ENCODE peak calls at places on chromosomes 2 and 18, in seven cellular contexts. One of them, this sample, is unnamed.

GRCh38 chr2:53473236-53473635 is 294.4 kb upstream of the CHAC2 start:
- DNase-seq in K562: no peak
- DNase-seq in GM12878: no peak
- DNase-seq in HCT116: no peak
- DNase-seq in HepG2: peak
- DNase-seq in H1: no peak
- DNase-seq in SK-N-SH: no peak
- DNase-seq in this sample: no peak

GRCh38 chr2:64622443-64623231 is 31.1 kb downstream of the SERTAD2 start:
- DNase-seq in K562: no peak
- DNase-seq in GM12878: no peak
- DNase-seq in HCT116: no peak
- DNase-seq in HepG2: no peak
- DNase-seq in H1: no peak
- DNase-seq in SK-N-SH: no peak
- DNase-seq in this sample: no peak

GRCh38 chr18:10689231-10689953 is 163.6 kb downstream of the NAPG start:
- DNase-seq in K562: no peak
- DNase-seq in GM12878: no peak
- DNase-seq in HCT116: no peak
- DNase-seq in HepG2: no peak
- DNase-seq in H1: no peak
- DNase-seq in SK-N-SH: no peak
- DNase-seq in this sample: no peak

GRCh38 chr2:143686585-143687164 is 557.5 kb downstream of the ARHGAP15 start:
- DNase-seq in K562: peak
- DNase-seq in GM12878: no peak
- DNase-seq in HCT116: peak
- DNase-seq in HepG2: peak
- DNase-seq in H1: no peak
- DNase-seq in SK-N-SH: no peak
- DNase-seq in this sample: peak

GRCh38 chr2:219748673-219749570 is 121.5 kb downstream of the SLC4A3 start:
- DNase-seq in K562: no peak
- DNase-seq in GM12878: no peak
- DNase-seq in HCT116: no peak
- DNase-seq in HepG2: no peak
- DNase-seq in H1: no peak
- DNase-seq in SK-N-SH: no peak
- DNase-seq in this sample: no peak

GRCh38 chr2:68318686-68319396 is 908 bp downstream of the CNRIP1 start:
- DNase-seq in K562: no peak
- DNase-seq in GM12878: no peak
- DNase-seq in HCT116: no peak
- DNase-seq in HepG2: no peak
- DNase-seq in H1: no peak
- DNase-seq in SK-N-SH: peak
- DNase-seq in this sample: no peak

GRCh38 chr18:41073372-41073954 is 881.6 kb upstream of the PIK3C3 start:
- DNase-seq in K562: no peak
- DNase-seq in GM12878: no peak
- DNase-seq in HCT116: no peak
- DNase-seq in HepG2: no peak
- DNase-seq in H1: no peak
- DNase-seq in SK-N-SH: no peak
- DNase-seq in this sample: no peak

GRCh38 chr2:234116050-234116449 is 65.5 kb downstream of the SPP2 start:
- DNase-seq in K562: no peak
- DNase-seq in GM12878: no peak
- DNase-seq in HCT116: no peak
- DNase-seq in HepG2: no peak
- DNase-seq in H1: no peak
- DNase-seq in SK-N-SH: no peak
- DNase-seq in this sample: no peak

GRCh38 chr18:47560693-47561092 is 309.2 kb upstream of the SKOR2 start:
- DNase-seq in K562: no peak
- DNase-seq in GM12878: no peak
- DNase-seq in HCT116: no peak
- DNase-seq in HepG2: no peak
- DNase-seq in H1: no peak
- DNase-seq in SK-N-SH: no peak
- DNase-seq in this sample: no peak

GRCh38 chr2:38788306-38788705 is 10.3 kb downstream of the GEMIN6 start:
- DNase-seq in K562: no peak
- DNase-seq in GM12878: no peak
- DNase-seq in HCT116: no peak
- DNase-seq in HepG2: no peak
- DNase-seq in H1: no peak
- DNase-seq in SK-N-SH: no peak
- DNase-seq in this sample: no peak

GRCh38 chr2:98794214-98794810 is 63.4 kb upstream of the MGAT4A start:
- DNase-seq in K562: no peak
- DNase-seq in GM12878: no peak
- DNase-seq in HCT116: no peak
- DNase-seq in HepG2: no peak
- DNase-seq in H1: no peak
- DNase-seq in SK-N-SH: no peak
- DNase-seq in this sample: peak

GRCh38 chr2:140529706-140530105 is 1601.1 kb downstream of the LRP1B start:
- DNase-seq in K562: no peak
- DNase-seq in GM12878: no peak
- DNase-seq in HCT116: no peak
- DNase-seq in HepG2: no peak
- DNase-seq in H1: no peak
- DNase-seq in SK-N-SH: no peak
- DNase-seq in this sample: no peak

GRCh38 chr2:59025157-59025757 is 784.1 kb upstream of the FANCL start:
- DNase-seq in K562: peak
- DNase-seq in GM12878: no peak
- DNase-seq in HCT116: peak
- DNase-seq in HepG2: peak
- DNase-seq in H1: peak
- DNase-seq in SK-N-SH: peak
- DNase-seq in this sample: peak

GRCh38 chr2:192148241-192148619 is 46.5 kb downstream of the TMEFF2 start:
- DNase-seq in K562: no peak
- DNase-seq in GM12878: no peak
- DNase-seq in HCT116: no peak
- DNase-seq in HepG2: no peak
- DNase-seq in H1: no peak
- DNase-seq in SK-N-SH: no peak
- DNase-seq in this sample: no peak

GRCh38 chr2:192150166-192150565 is 44.6 kb downstream of the TMEFF2 start:
- DNase-seq in K562: no peak
- DNase-seq in GM12878: no peak
- DNase-seq in HCT116: no peak
- DNase-seq in HepG2: no peak
- DNase-seq in H1: no peak
- DNase-seq in SK-N-SH: no peak
- DNase-seq in this sample: no peak

GRCh38 chr2:192153561-192153960 is 41.2 kb downstream of the TMEFF2 start:
- DNase-seq in K562: no peak
- DNase-seq in GM12878: no peak
- DNase-seq in HCT116: no peak
- DNase-seq in HepG2: no peak
- DNase-seq in H1: no peak
- DNase-seq in SK-N-SH: no peak
- DNase-seq in this sample: no peak

GRCh38 chr2:192148620-192149321 is 46.0 kb downstream of the TMEFF2 start:
- DNase-seq in K562: no peak
- DNase-seq in GM12878: no peak
- DNase-seq in HCT116: no peak
- DNase-seq in HepG2: no peak
- DNase-seq in H1: no peak
- DNase-seq in SK-N-SH: no peak
- DNase-seq in this sample: no peak

GRCh38 chr2:192151848-192152247 is 42.9 kb downstream of the TMEFF2 start:
- DNase-seq in K562: no peak
- DNase-seq in GM12878: no peak
- DNase-seq in HCT116: no peak
- DNase-seq in HepG2: no peak
- DNase-seq in H1: no peak
- DNase-seq in SK-N-SH: no peak
- DNase-seq in this sample: no peak
- TF ChIP-seq JUND in K562: no peak
- TF ChIP-seq JUND in GM12878: no peak
- TF ChIP-seq JUND in HCT116: no peak
- TF ChIP-seq JUND in HepG2: no peak
- TF ChIP-seq JUND in H1: no peak
- TF ChIP-seq JUND in SK-N-SH: no peak
- TF ChIP-seq JUND in this sample: no peak

DNA sequence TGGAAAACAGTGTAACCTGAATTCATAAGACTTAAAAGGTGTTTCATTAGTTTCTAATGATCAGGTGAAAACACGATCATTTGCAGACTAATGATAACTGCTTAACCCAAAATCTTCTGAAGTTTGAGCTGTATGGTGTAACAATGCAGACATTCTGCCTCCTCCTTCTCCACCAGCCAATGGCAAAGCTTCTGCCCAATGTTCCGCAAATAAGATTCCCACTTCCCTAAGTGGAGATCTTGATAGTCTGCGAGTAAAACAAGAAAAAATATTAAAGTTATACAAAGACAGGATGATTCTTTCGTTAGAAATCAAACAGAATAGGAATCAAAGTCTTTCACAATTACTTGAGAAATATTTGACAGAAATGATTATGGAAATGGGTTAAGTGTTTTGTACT is 8.1 kb downstream of the C2orf42 start:
- DNase-seq in K562: no peak
- DNase-seq in GM12878: no peak
- DNase-seq in HCT116: no peak
- DNase-seq in HepG2: no peak
- DNase-seq in H1: no peak
- DNase-seq in SK-N-SH: no peak
- DNase-seq in this sample: no peak
- TF ChIP-seq JUND in K562: no peak
- TF ChIP-seq JUND in GM12878: no peak
- TF ChIP-seq JUND in HCT116: no peak
- TF ChIP-seq JUND in HepG2: no peak
- TF ChIP-seq JUND in H1: no peak
- TF ChIP-seq JUND in SK-N-SH: no peak
- TF ChIP-seq JUND in this sample: no peak

DNA sequence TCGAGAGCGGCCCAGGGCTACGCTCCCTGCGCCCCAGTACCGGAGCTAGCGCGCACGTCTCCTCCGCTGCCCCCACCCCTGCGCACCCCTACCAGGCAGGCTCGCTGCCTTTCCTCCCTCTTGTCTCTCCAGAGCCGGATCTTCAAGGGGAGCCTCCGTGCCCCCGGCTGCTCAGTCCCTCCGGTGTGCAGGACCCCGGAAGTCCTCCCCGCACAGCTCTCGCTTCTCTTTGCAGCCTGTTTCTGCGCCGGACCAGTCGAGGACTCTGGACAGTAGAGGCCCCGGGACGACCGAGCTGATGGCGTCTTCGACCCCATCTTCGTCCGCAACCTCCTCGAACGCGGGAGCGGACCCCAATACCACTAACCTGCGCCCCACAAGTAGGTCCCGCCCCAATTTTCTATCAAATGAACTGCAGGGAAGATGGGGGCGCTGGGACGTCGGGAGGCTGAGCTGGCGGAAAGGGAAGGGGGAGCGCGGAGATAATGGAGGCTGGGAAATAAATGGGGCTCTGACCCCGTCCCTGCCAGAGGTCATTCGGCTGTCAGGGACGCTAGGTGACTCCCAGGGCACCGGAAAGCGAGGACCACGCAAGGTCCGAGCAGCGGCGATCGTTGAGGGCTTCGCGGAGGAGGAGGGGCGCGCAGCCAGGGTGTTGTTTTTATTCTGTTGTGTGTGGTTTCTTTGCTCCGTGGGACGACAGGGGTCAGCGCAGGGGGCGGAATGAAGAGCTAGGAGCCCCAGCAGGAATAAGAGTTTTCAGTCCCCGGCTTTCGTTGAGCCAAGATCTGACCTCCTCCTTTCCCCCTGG is 1.8 kb downstream of the GAD1 start:
- DNase-seq in K562: no peak
- DNase-seq in GM12878: no peak
- DNase-seq in HCT116: no peak
- DNase-seq in HepG2: no peak
- DNase-seq in H1: no peak
- DNase-seq in SK-N-SH: no peak
- DNase-seq in this sample: no peak
- TF ChIP-seq JUND in K562: no peak
- TF ChIP-seq JUND in GM12878: no peak
- TF ChIP-seq JUND in HCT116: no peak
- TF ChIP-seq JUND in HepG2: no peak
- TF ChIP-seq JUND in H1: no peak
- TF ChIP-seq JUND in SK-N-SH: no peak
- TF ChIP-seq JUND in this sample: no peak

GRCh38 chr2:5725072-5725471 is 32.9 kb downstream of the SOX11 start:
- DNase-seq in K562: no peak
- DNase-seq in GM12878: no peak
- DNase-seq in HCT116: no peak
- DNase-seq in HepG2: no peak
- DNase-seq in H1: no peak
- DNase-seq in SK-N-SH: no peak
- DNase-seq in this sample: no peak

GRCh38 chr2:5723791-5724735 is 31.9 kb downstream of the SOX11 start:
- DNase-seq in K562: no peak
- DNase-seq in GM12878: no peak
- DNase-seq in HCT116: no peak
- DNase-seq in HepG2: no peak
- DNase-seq in H1: no peak
- DNase-seq in SK-N-SH: no peak
- DNase-seq in this sample: no peak

GRCh38 chr2:5729426-5729825 is 37.2 kb downstream of the SOX11 start:
- DNase-seq in K562: no peak
- DNase-seq in GM12878: no peak
- DNase-seq in HCT116: no peak
- DNase-seq in HepG2: no peak
- DNase-seq in H1: no peak
- DNase-seq in SK-N-SH: no peak
- DNase-seq in this sample: no peak

GRCh38 chr2:5727242-5727641 is 35.1 kb downstream of the SOX11 start:
- DNase-seq in K562: no peak
- DNase-seq in GM12878: no peak
- DNase-seq in HCT116: no peak
- DNase-seq in HepG2: no peak
- DNase-seq in H1: no peak
- DNase-seq in SK-N-SH: no peak
- DNase-seq in this sample: no peak

DNA sequence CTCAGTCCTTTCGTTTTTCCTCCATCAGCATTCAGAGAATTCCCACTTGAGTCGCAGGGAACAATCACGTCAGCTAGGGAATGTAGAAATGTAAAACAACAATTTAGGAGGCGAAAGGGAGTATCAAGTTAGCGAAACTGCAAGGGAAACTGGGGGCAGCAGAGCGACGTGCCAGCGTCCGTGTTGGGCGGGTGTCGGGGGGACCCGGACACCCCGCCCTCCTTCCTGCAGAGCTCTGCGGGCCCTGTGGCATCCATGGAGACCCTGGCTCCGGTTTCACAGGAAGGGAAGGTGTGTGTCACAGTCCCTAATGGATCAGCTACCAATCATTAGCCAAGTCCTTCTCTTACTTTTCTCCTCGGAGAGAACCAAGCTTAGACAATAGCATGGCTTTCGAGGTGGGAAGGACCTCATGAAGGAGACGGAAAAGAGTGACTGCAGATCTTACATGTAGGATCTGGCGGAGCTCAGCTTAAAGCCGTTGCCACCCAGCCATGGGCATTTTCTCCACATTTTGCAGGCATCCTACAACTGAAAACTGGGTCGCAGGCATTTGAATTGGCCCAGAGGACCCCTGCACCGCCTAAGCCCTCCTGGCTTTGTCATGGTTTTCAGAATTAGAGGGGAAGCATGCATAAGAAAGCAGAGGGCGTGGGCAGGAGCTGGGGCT is 33.7 kb downstream of the SOX11 start:
- DNase-seq in K562: no peak
- DNase-seq in GM12878: no peak
- DNase-seq in HCT116: no peak
- DNase-seq in HepG2: no peak
- DNase-seq in H1: peak
- DNase-seq in SK-N-SH: no peak
- DNase-seq in this sample: no peak
- TF ChIP-seq JUND in K562: no peak
- TF ChIP-seq JUND in GM12878: no peak
- TF ChIP-seq JUND in HCT116: no peak
- TF ChIP-seq JUND in HepG2: no peak
- TF ChIP-seq JUND in H1: peak
- TF ChIP-seq JUND in SK-N-SH: no peak
- TF ChIP-seq JUND in this sample: no peak